ENCODE peak calls at places on chromosomes 13 and 19, in six cellular contexts. One of them, this sample, is unnamed.

GRCh38 chr19:14127929-14128509 is 8.4 kb downstream of the ASF1B start:
- DNase-seq in GM23338: no peak
- DNase-seq in hepatocyte: no peak
- DNase-seq in HCT116: no peak
- DNase-seq in PC-3: no peak
- DNase-seq in MM.1S: peak; percentile 75
- DNase-seq in this sample: no peak

GRCh38 chr19:18443406-18443805 is 5.5 kb upstream of the ISYNA1 start:
- DNase-seq in HCT116: no peak
- DNase-seq in hepatocyte: no peak
- DNase-seq in GM23338: no peak
- DNase-seq in PC-3: no peak
- DNase-seq in MM.1S: no peak
- DNase-seq in this sample: no peak

GRCh38 chr13:110347535-110348308 is 40.6 kb downstream of the COL4A2 start:
- DNase-seq in hepatocyte: no peak
- DNase-seq in GM23338: no peak
- DNase-seq in MM.1S: no peak
- DNase-seq in HCT116: peak; percentile 41
- DNase-seq in PC-3: peak; percentile 93
- DNase-seq in this sample: peak; percentile 98

GRCh38 chr13:38417727-38418126 is 68.1 kb downstream of the UFM1 start:
- DNase-seq in GM23338: peak; percentile 60
- DNase-seq in MM.1S: peak; percentile 38
- DNase-seq in PC-3: peak; percentile 73
- DNase-seq in HCT116: no peak
- DNase-seq in hepatocyte: peak; percentile 9
- DNase-seq in this sample: peak; percentile 49

GRCh38 chr19:38042132-38042531 is 135.1 kb downstream of the SIPA1L3 start:
- DNase-seq in GM23338: no peak
- DNase-seq in PC-3: no peak
- DNase-seq in hepatocyte: no peak
- DNase-seq in HCT116: no peak
- DNase-seq in MM.1S: no peak
- DNase-seq in this sample: no peak

GRCh38 chr19:18049390-18049789 is 37.3 kb downstream of the IL12RB1 start:
- DNase-seq in GM23338: no peak
- DNase-seq in hepatocyte: no peak
- DNase-seq in PC-3: no peak
- DNase-seq in HCT116: no peak
- DNase-seq in MM.1S: no peak
- DNase-seq in this sample: peak; percentile 63

GRCh38 chr19:7913652-7914051 is 978 bp upstream of the TGFBR3L start:
- DNase-seq in HCT116: no peak
- DNase-seq in PC-3: no peak
- DNase-seq in MM.1S: no peak
- DNase-seq in hepatocyte: no peak
- DNase-seq in GM23338: no peak
- DNase-seq in this sample: no peak

GRCh38 chr19:49801401-49801888 is 11.6 kb downstream of the FUZ start:
- DNase-seq in PC-3: no peak
- DNase-seq in HCT116: no peak
- DNase-seq in MM.1S: no peak
- DNase-seq in GM23338: no peak
- DNase-seq in hepatocyte: no peak
- DNase-seq in this sample: no peak

GRCh38 chr13:66950666-66951065 is 279.5 kb downstream of the PCDH9 start:
- DNase-seq in MM.1S: no peak
- DNase-seq in PC-3: no peak
- DNase-seq in GM23338: no peak
- DNase-seq in hepatocyte: no peak
- DNase-seq in HCT116: no peak
- DNase-seq in this sample: no peak

GRCh38 chr19:54473071-54473941 is at the start of gene CDC42EP5:
- DNase-seq in MM.1S: no peak
- DNase-seq in HCT116: no peak
- DNase-seq in PC-3: no peak
- DNase-seq in GM23338: peak; percentile 46
- DNase-seq in hepatocyte: peak; percentile 93
- DNase-seq in this sample: peak; percentile 88

GRCh38 chr13:112842343-112842856 is 126.6 kb upstream of the MCF2L start:
- DNase-seq in hepatocyte: no peak
- DNase-seq in MM.1S: peak; percentile 40
- DNase-seq in PC-3: no peak
- DNase-seq in HCT116: no peak
- DNase-seq in GM23338: peak; percentile 32
- DNase-seq in this sample: no peak
- TF ChIP-seq EZH2phosphoT487 in hepatocyte: no peak
- TF ChIP-seq EZH2phosphoT487 in MM.1S: no peak
- TF ChIP-seq EZH2phosphoT487 in PC-3: no peak
- TF ChIP-seq EZH2phosphoT487 in HCT116: no peak
- TF ChIP-seq EZH2phosphoT487 in GM23338: no peak
- TF ChIP-seq EZH2phosphoT487 in this sample: no peak

DNA sequence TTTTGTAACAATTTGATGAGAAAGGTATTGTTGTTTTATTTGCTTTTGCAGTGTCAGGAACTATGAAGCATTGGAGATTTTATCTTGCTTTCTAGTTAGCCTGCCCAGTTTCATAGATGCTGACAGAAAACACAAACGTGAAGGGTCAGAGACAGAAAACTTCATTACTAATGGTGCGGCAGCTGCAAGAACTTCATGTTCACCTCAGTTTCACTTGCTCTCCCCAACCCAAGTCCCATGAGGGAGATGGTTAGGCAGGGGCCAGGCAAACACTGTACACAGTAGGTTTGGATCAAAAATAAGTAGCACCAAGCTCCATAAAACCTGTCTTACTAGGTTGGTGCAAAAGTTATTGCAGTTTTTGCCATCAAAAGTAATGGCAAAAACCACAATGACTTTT is 550.2 kb upstream of the MIR17HG start:
- DNase-seq in GM23338: no peak
- DNase-seq in MM.1S: no peak
- DNase-seq in hepatocyte: no peak
- DNase-seq in PC-3: peak; percentile 23
- DNase-seq in HCT116: no peak
- DNase-seq in this sample: no peak
- TF ChIP-seq EZH2phosphoT487 in GM23338: no peak
- TF ChIP-seq EZH2phosphoT487 in MM.1S: no peak
- TF ChIP-seq EZH2phosphoT487 in hepatocyte: no peak
- TF ChIP-seq EZH2phosphoT487 in PC-3: no peak
- TF ChIP-seq EZH2phosphoT487 in HCT116: no peak
- TF ChIP-seq EZH2phosphoT487 in this sample: no peak

DNA sequence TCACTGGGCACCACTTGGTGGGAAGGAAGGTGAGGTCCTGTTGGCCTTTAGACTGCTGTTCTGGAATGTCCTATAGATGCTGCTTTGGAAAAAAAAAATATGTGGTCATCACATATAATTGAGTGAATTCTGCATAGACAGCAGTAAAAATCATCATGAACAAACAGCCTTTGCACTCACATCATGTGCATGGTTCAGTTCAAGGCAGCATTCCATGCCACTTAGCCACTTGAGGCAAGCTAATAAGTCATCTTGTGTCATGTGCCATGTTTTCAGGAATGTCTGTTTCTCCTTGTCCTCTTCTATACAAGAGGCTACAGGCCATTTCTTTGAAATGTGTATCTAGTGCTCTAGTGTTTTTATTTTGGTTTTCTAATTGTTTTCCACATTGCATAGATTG is 43.9 kb upstream of the TSC22D1 start:
- DNase-seq in PC-3: peak; percentile 16
- DNase-seq in GM23338: no peak
- DNase-seq in hepatocyte: peak; percentile 44
- DNase-seq in MM.1S: no peak
- DNase-seq in HCT116: no peak
- DNase-seq in this sample: peak; percentile 70
- TF ChIP-seq EZH2phosphoT487 in PC-3: no peak
- TF ChIP-seq EZH2phosphoT487 in GM23338: no peak
- TF ChIP-seq EZH2phosphoT487 in hepatocyte: no peak
- TF ChIP-seq EZH2phosphoT487 in MM.1S: no peak
- TF ChIP-seq EZH2phosphoT487 in HCT116: no peak
- TF ChIP-seq EZH2phosphoT487 in this sample: no peak

GRCh38 chr19:6133231-6133630 is 2.2 kb upstream of the ACSBG2 start:
- DNase-seq in hepatocyte: no peak
- DNase-seq in HCT116: no peak
- DNase-seq in GM23338: no peak
- DNase-seq in MM.1S: no peak
- DNase-seq in PC-3: no peak
- DNase-seq in this sample: no peak

GRCh38 chr19:6138511-6138910 is 3.0 kb downstream of the ACSBG2 start:
- DNase-seq in GM23338: no peak
- DNase-seq in HCT116: no peak
- DNase-seq in hepatocyte: no peak
- DNase-seq in MM.1S: no peak
- DNase-seq in PC-3: no peak
- DNase-seq in this sample: no peak

GRCh38 chr19:6141217-6141616 is 5.8 kb downstream of the ACSBG2 start:
- DNase-seq in PC-3: no peak
- DNase-seq in hepatocyte: no peak
- DNase-seq in MM.1S: no peak
- DNase-seq in HCT116: no peak
- DNase-seq in GM23338: no peak
- DNase-seq in this sample: no peak

GRCh38 chr19:6135367-6135766 is at the start of gene ACSBG2:
- DNase-seq in MM.1S: no peak
- DNase-seq in GM23338: peak; percentile 7
- DNase-seq in hepatocyte: no peak
- DNase-seq in PC-3: no peak
- DNase-seq in HCT116: no peak
- DNase-seq in this sample: no peak

DNA sequence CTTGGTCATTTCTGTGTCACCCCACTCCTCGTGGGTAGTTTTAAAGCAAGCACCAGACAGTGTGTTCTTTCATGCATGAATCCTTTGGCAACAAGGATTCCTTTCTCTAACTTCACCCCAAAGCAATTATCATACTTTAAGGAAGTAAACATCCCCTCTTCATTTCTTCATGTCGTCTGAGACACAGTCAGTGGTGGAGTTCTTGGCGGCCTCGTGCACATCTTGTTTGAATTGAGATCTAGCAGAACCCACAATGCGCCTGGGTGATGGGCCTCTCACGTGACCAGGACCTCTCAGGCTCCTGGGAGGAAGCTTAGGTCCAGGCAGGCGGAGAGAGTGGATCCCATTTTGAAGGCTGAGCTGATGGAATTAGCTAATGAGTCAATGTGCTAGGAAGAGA is 2.6 kb downstream of the ACSBG2 start:
- DNase-seq in PC-3: no peak
- DNase-seq in hepatocyte: peak; percentile 24
- DNase-seq in GM23338: no peak
- DNase-seq in MM.1S: no peak
- DNase-seq in HCT116: no peak
- DNase-seq in this sample: peak; percentile 20
- TF ChIP-seq EZH2phosphoT487 in PC-3: no peak
- TF ChIP-seq EZH2phosphoT487 in hepatocyte: no peak
- TF ChIP-seq EZH2phosphoT487 in GM23338: no peak
- TF ChIP-seq EZH2phosphoT487 in MM.1S: no peak
- TF ChIP-seq EZH2phosphoT487 in HCT116: no peak
- TF ChIP-seq EZH2phosphoT487 in this sample: no peak

DNA sequence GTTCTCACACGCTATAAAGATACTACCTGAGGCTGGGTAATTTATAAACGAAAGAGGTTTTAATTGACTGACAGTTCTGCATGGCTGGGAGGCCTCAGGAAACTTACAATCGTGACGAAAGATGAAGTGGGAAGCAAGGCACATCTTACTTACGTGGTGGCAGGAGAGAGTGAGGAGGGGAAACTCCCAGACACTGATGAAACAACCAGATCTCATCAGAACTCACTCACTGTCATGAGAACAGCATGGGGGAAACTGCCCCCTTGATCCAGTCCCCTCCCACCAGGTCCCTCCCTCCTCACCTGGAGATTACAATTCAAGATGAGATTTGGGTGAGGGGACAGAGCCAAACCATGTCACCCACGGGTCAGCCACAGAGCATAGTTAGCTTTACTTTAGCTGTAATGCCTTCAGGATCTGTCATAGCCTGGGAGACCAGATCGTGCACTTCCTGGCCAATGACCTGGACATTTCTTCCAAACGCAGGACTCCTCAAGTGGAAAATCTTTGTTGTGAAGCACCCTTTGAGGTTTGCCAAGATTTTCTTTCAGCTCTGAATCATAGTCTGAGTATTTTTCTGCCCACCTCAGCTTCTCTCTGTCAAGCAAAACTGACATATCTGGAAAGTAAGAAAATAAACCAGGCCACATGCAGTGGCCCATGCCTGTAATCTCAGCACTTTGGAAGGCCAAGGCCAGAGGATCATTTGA is 25.2 kb upstream of the HIF3A start:
- DNase-seq in PC-3: peak; percentile 77
- DNase-seq in GM23338: no peak
- DNase-seq in hepatocyte: peak; percentile 58
- DNase-seq in MM.1S: no peak
- DNase-seq in HCT116: no peak
- DNase-seq in this sample: peak; percentile 93
- TF ChIP-seq EZH2phosphoT487 in PC-3: no peak
- TF ChIP-seq EZH2phosphoT487 in GM23338: no peak
- TF ChIP-seq EZH2phosphoT487 in hepatocyte: no peak
- TF ChIP-seq EZH2phosphoT487 in MM.1S: no peak
- TF ChIP-seq EZH2phosphoT487 in HCT116: no peak
- TF ChIP-seq EZH2phosphoT487 in this sample: no peak

GRCh38 chr19:34094960-34095359 is 77.3 kb upstream of the LSM14A start:
- DNase-seq in GM23338: no peak
- DNase-seq in HCT116: no peak
- DNase-seq in hepatocyte: no peak
- DNase-seq in PC-3: no peak
- DNase-seq in MM.1S: no peak
- DNase-seq in this sample: no peak

GRCh38 chr19:34096020-34096915 is 76.0 kb upstream of the LSM14A start:
- DNase-seq in HCT116: peak; percentile 66
- DNase-seq in GM23338: peak; percentile 83
- DNase-seq in hepatocyte: peak; percentile 67
- DNase-seq in PC-3: peak; percentile 72
- DNase-seq in MM.1S: peak; percentile 47
- DNase-seq in this sample: peak; percentile 65
- TF ChIP-seq EZH2phosphoT487 in HCT116: no peak
- TF ChIP-seq EZH2phosphoT487 in GM23338: no peak
- TF ChIP-seq EZH2phosphoT487 in hepatocyte: no peak
- TF ChIP-seq EZH2phosphoT487 in PC-3: no peak
- TF ChIP-seq EZH2phosphoT487 in MM.1S: no peak
- TF ChIP-seq EZH2phosphoT487 in this sample: no peak

GRCh38 chr19:9971341-9971897 is 35.1 kb upstream of the OLFM2 start:
- DNase-seq in GM23338: no peak
- DNase-seq in PC-3: no peak
- DNase-seq in MM.1S: no peak
- DNase-seq in hepatocyte: no peak
- DNase-seq in HCT116: no peak
- DNase-seq in this sample: no peak
- TF ChIP-seq EZH2phosphoT487 in GM23338: no peak
- TF ChIP-seq EZH2phosphoT487 in PC-3: no peak
- TF ChIP-seq EZH2phosphoT487 in MM.1S: no peak
- TF ChIP-seq EZH2phosphoT487 in hepatocyte: no peak
- TF ChIP-seq EZH2phosphoT487 in HCT116: no peak
- TF ChIP-seq EZH2phosphoT487 in this sample: no peak

This sample was measured in GM23248.